ENCODE peak calls at places on chromosomes 13 and 19, in eight cellular contexts. X, H, R, F, T, L, D and Y are unnamed samples.

GRCh38 chr19:51784922-51785690 is 9.9 kb upstream of the FPR3 start:
- DNase-seq in R (peak), D (peak), F (no peak), L (no peak), T (peak), H (peak), X (no peak), Y (peak)

GRCh38 chr13:28464861-28465260 is 30.1 kb downstream of the FLT1 start:
- DNase-seq in R (no peak), T (no peak), H (no peak), D (no peak), X (no peak), F (no peak), L (no peak), Y (no peak)

GRCh38 chr13:38366954-38367645 is 17.4 kb downstream of the UFM1 start:
- DNase-seq in R (no peak), X (no peak), H (no peak), F (no peak), T (no peak), L (no peak), D (peak), Y (peak)

GRCh38 chr13:29849731-29850212 is 645 bp downstream of the UBL3 start:
- DNase-seq in F (peak), T (peak), H (peak), X (peak), D (peak), R (peak), L (peak), Y (peak)

GRCh38 chr13:34756572-34756971 is 185.5 kb upstream of the NBEA start:
- DNase-seq in X (no peak), L (no peak), D (no peak), F (no peak), R (no peak), T (no peak), H (no peak), Y (no peak)

GRCh38 chr19:41792513-41793413 is 3.6 kb upstream of the CEACAM3 start:
- DNase-seq in D (peak), L (peak), H (no peak), R (peak), T (peak), F (peak), X (peak), Y (peak)

GRCh38 chr19:29111581-29111980 is 101.4 kb downstream of the UQCRFS1 start:
- DNase-seq in H (no peak), R (no peak), F (no peak), D (no peak), L (no peak), T (no peak), X (no peak), Y (no peak)

GRCh38 chr19:1122972-1123363 is 19.2 kb downstream of the GPX4 start:
- DNase-seq in D (peak), H (no peak), X (peak), T (peak), F (no peak), R (peak), L (peak), Y (no peak)

GRCh38 chr13:112703449-112703848 is 13.6 kb downstream of the ATP11A start:
- DNase-seq in X (no peak), R (no peak), T (no peak), L (no peak), F (no peak), D (no peak), H (no peak), Y (no peak)

GRCh38 chr19:46296722-46297431 is at the start of gene HIF3A:
- DNase-seq in F (no peak), T (peak), L (peak), R (peak), H (peak), X (peak), D (peak), Y (no peak)

GRCh38 chr13:32902898-32903297 is 113.3 kb upstream of the KL start:
- DNase-seq in H (peak), X (peak), D (peak), L (peak), R (peak), F (no peak), T (peak), Y (no peak)
- H3K27ac ChIP-seq in H (peak), X (no peak), D (peak), L (no peak), R (peak), F (no peak), T (no peak), Y (no peak)

GRCh38 chr13:100197591-100198365 is 108.9 kb downstream of the PCCA start:
- DNase-seq in D (no peak), L (no peak), X (no peak), F (no peak), R (no peak), T (peak), H (no peak), Y (no peak)
- H3K27ac ChIP-seq in D (no peak), L (no peak), X (no peak), F (no peak), R (no peak), T (peak), H (no peak), Y (no peak)

GRCh38 chr19:11736696-11737095 is 2.0 kb downstream of the ZNF823 start:
- DNase-seq in R (peak), X (no peak), D (peak), F (no peak), L (peak), T (peak), H (peak), Y (no peak)

GRCh38 chr19:11735375-11735774 is 3.4 kb downstream of the ZNF823 start:
- DNase-seq in R (no peak), D (peak), L (no peak), H (no peak), X (no peak), F (no peak), T (peak), Y (no peak)

GRCh38 chr19:11737964-11738745 is 591 bp downstream of the ZNF823 start:
- DNase-seq in T (peak), F (peak), H (peak), L (peak), R (peak), X (peak), D (peak), Y (no peak)

DNA sequence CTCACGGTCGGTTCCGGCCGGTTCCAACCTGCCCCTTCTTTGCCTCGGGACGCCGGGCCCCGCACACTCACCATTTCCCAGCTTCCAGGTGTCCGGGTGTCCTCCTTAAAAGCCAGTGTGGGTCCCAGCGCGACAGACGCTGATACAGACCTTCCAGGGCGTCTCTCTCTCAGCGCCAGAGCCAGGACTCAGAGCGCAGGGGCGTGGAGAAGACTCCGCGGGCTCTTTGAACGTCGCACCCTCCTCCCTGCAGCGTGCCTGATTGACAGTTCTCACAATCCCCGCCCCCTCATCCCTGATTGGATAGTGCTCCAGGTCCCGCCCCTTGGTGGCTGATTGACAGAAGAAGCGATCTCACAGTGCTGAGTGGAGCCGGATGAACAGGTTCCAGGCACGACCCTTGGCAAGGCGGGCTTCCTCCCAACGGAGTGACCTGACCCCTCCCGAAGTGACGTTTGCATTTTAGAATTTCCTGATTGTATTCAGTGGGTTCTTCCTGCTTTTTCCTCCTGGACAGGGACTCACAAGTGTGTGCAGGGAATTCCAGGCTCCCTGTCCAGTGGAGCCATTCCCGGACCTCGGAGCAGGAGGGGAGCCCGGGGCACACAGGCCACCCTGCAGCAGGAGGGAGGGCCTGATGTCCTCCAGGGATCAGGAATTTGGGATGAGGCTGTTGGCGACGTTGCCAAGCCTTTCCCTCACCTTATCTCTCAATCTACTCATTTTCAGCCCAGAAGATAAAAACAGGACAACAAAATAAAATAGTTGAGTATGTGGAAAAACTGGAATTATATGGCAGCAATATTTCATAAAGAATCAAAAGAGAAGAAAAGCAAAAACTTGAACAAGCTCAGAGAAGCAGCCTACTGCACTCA is at the start of gene ZNF823:
- DNase-seq in H (peak), D (peak), L (peak), T (peak), F (peak), R (peak), X (peak), Y (peak)
- H3K27ac ChIP-seq in H (peak), D (peak), L (peak), T (peak), F (peak), R (peak), X (no peak), Y (peak)

GRCh38 chr19:45056831-45057230 is 18.0 kb downstream of the CLASRP start:
- DNase-seq in R (no peak), X (no peak), F (no peak), T (no peak), L (no peak), D (no peak), H (no peak), Y (no peak)
- H3K27ac ChIP-seq in R (no peak), X (no peak), F (no peak), T (no peak), L (no peak), D (no peak), H (no peak), Y (no peak)

GRCh38 chr19:17735410-17735809 is 15.9 kb upstream of the FCHO1 start:
- DNase-seq in R (no peak), X (no peak), H (no peak), L (no peak), T (no peak), F (no peak), D (no peak), Y (no peak)

GRCh38 chr19:17737690-17738153 is 13.6 kb upstream of the FCHO1 start:
- DNase-seq in T (no peak), D (no peak), X (no peak), L (no peak), R (no peak), F (no peak), H (no peak), Y (no peak)

GRCh38 chr19:17743874-17744273 is 7.4 kb upstream of the FCHO1 start:
- DNase-seq in X (no peak), H (no peak), L (peak), R (no peak), F (no peak), T (no peak), D (peak), Y (no peak)

GRCh38 chr19:17741456-17741855 is 9.8 kb upstream of the FCHO1 start:
- DNase-seq in T (no peak), H (no peak), X (no peak), L (no peak), F (no peak), R (no peak), D (no peak), Y (no peak)

GRCh38 chr19:17739121-17739875 is 12.0 kb upstream of the FCHO1 start:
- DNase-seq in H (no peak), L (no peak), T (no peak), F (no peak), X (no peak), D (no peak), R (peak), Y (no peak)
- H3K27ac ChIP-seq in H (no peak), L (no peak), T (no peak), F (no peak), X (no peak), D (no peak), R (no peak), Y (no peak)

GRCh38 chr13:44224433-44225149 is 149.0 kb upstream of the SERP2 start:
- DNase-seq in L (no peak), R (no peak), T (no peak), D (no peak), F (no peak), H (no peak), X (no peak), Y (no peak)
- H3K27ac ChIP-seq in L (no peak), R (peak), T (no peak), D (no peak), F (no peak), H (peak), X (no peak), Y (no peak)

GRCh38 chr19:3975144-3975543 is 4.2 kb upstream of the DAPK3 start:
- DNase-seq in D (no peak), L (no peak), H (no peak), R (no peak), X (peak), T (no peak), F (no peak), Y (no peak)

GRCh38 chr19:3969435-3970312 is 1.2 kb downstream of the DAPK3 start:
- DNase-seq in X (peak), T (no peak), F (no peak), L (peak), R (peak), H (no peak), D (peak), Y (peak)

GRCh38 chr19:3970313-3970807 is 539 bp downstream of the DAPK3 start:
- DNase-seq in H (no peak), F (no peak), D (peak), L (no peak), X (no peak), R (no peak), T (no peak), Y (no peak)

GRCh38 chr19:3968556-3969434 is 2.1 kb downstream of the DAPK3 start:
- DNase-seq in T (peak), L (peak), H (peak), X (peak), F (no peak), D (peak), R (peak), Y (peak)

GRCh38 chr19:3970808-3971598 is at the start of gene DAPK3:
- DNase-seq in T (peak), D (peak), H (peak), L (peak), F (peak), R (peak), X (peak), Y (peak)
- H3K27ac ChIP-seq in T (peak), D (peak), H (peak), L (peak), F (peak), R (peak), X (no peak), Y (peak)

GRCh38 chr13:24290280-24290932 is 19.0 kb upstream of the C1QTNF9 start:
- DNase-seq in H (no peak), L (no peak), F (no peak), R (no peak), T (no peak), X (no peak), D (no peak), Y (no peak)

GRCh38 chr13:24286624-24287023 is 22.8 kb upstream of the C1QTNF9 start:
- DNase-seq in T (no peak), F (no peak), X (no peak), D (no peak), R (no peak), H (peak), L (no peak), Y (no peak)

GRCh38 chr13:24287748-24288287 is 21.6 kb upstream of the C1QTNF9 start:
- DNase-seq in D (no peak), F (no peak), R (no peak), H (no peak), L (no peak), X (no peak), T (no peak), Y (no peak)

GRCh38 chr13:24292476-24292875 is 16.9 kb upstream of the C1QTNF9 start:
- DNase-seq in F (no peak), T (no peak), H (no peak), D (no peak), X (no peak), L (no peak), R (no peak), Y (no peak)

DNA sequence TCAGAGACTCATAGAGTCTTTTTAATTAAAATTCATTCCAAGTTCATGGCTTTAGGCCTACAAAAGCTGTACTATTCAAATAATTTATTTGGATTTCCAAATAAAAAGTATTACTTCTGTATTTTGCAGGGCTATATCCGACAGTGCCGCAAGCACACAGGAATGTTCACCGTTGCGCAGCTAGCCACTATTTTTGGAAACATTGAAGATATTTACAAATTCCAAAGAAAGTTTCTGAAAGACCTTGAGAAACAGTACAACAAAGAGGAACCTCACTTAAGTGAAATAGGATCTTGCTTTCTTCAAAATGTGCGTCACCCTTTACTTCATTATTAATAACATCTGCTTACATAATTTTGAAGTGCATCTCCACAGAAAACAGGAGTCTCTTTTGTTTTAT is 20.5 kb upstream of the C1QTNF9 start:
- DNase-seq in D (no peak), T (no peak), R (no peak), X (no peak), F (no peak), H (no peak), L (no peak), Y (no peak)
- H3K27ac ChIP-seq in D (no peak), T (no peak), R (no peak), X (no peak), F (no peak), H (no peak), L (no peak), Y (no peak)

GRCh38 chr19:16382775-16383543 is 58.3 kb downstream of the KLF2 start:
- DNase-seq in X (peak), T (peak), F (peak), D (peak), L (peak), R (peak), H (peak), Y (no peak)
- H3K27ac ChIP-seq in X (no peak), T (peak), F (peak), D (peak), L (no peak), R (peak), H (peak), Y (no peak)